ENCODE peak calls at places on chromosome 14, in six cellular contexts. One of them, this sample, is unnamed.

GRCh38 chr14:21428930-21429329 is 27.0 kb downstream of the CHD8 start:
- DNase-seq in dorsolateral prefrontal cortex: no peak
- DNase-seq in GM23248: no peak
- DNase-seq in right cardiac atrium: no peak
- DNase-seq in CD8-positive, alpha-beta memory T cell: no peak
- DNase-seq in pancreas: peak
- DNase-seq in this sample: no peak

GRCh38 chr14:93496856-93497255 is 66.1 kb downstream of the UNC79 start:
- DNase-seq in right cardiac atrium: no peak
- DNase-seq in pancreas: no peak
- DNase-seq in CD8-positive, alpha-beta memory T cell: no peak
- DNase-seq in dorsolateral prefrontal cortex: no peak
- DNase-seq in GM23248: peak
- DNase-seq in this sample: no peak

GRCh38 chr14:95520346-95520745 is 3.9 kb upstream of the SYNE3 start:
- DNase-seq in CD8-positive, alpha-beta memory T cell: no peak
- DNase-seq in right cardiac atrium: no peak
- DNase-seq in dorsolateral prefrontal cortex: no peak
- DNase-seq in pancreas: no peak
- DNase-seq in GM23248: no peak
- DNase-seq in this sample: no peak

GRCh38 chr14:68884031-68885030 is 91.5 kb upstream of the ZFP36L1 start:
- DNase-seq in GM23248: peak
- DNase-seq in pancreas: no peak
- DNase-seq in right cardiac atrium: peak
- DNase-seq in CD8-positive, alpha-beta memory T cell: no peak
- DNase-seq in dorsolateral prefrontal cortex: peak
- DNase-seq in this sample: peak

GRCh38 chr14:54257424-54257823 is 139.4 kb upstream of the CDKN3 start:
- DNase-seq in GM23248: no peak
- DNase-seq in CD8-positive, alpha-beta memory T cell: no peak
- DNase-seq in dorsolateral prefrontal cortex: no peak
- DNase-seq in pancreas: no peak
- DNase-seq in right cardiac atrium: no peak
- DNase-seq in this sample: no peak

GRCh38 chr14:35347323-35348043 is 55.3 kb downstream of the PSMA6 start:
- DNase-seq in dorsolateral prefrontal cortex: no peak
- DNase-seq in GM23248: no peak
- DNase-seq in right cardiac atrium: no peak
- DNase-seq in CD8-positive, alpha-beta memory T cell: no peak
- DNase-seq in pancreas: no peak
- DNase-seq in this sample: no peak

GRCh38 chr14:55697358-55697985 is 117.5 kb downstream of the KTN1 start:
- DNase-seq in GM23248: no peak
- DNase-seq in pancreas: no peak
- DNase-seq in CD8-positive, alpha-beta memory T cell: no peak
- DNase-seq in right cardiac atrium: no peak
- DNase-seq in dorsolateral prefrontal cortex: no peak
- DNase-seq in this sample: no peak

GRCh38 chr14:57420986-57421385 is 30.6 kb downstream of the NAA30 start:
- DNase-seq in pancreas: no peak
- DNase-seq in right cardiac atrium: no peak
- DNase-seq in dorsolateral prefrontal cortex: no peak
- DNase-seq in GM23248: peak
- DNase-seq in CD8-positive, alpha-beta memory T cell: no peak
- DNase-seq in this sample: no peak

GRCh38 chr14:67533754-67534085 is 630 bp downstream of the PLEKHH1 start:
- DNase-seq in dorsolateral prefrontal cortex: peak
- DNase-seq in right cardiac atrium: no peak
- DNase-seq in pancreas: no peak
- DNase-seq in CD8-positive, alpha-beta memory T cell: no peak
- DNase-seq in GM23248: no peak
- DNase-seq in this sample: no peak

GRCh38 chr14:48805315-48805714 is 780.9 kb downstream of the RPS29 start:
- DNase-seq in pancreas: no peak
- DNase-seq in dorsolateral prefrontal cortex: no peak
- DNase-seq in GM23248: no peak
- DNase-seq in CD8-positive, alpha-beta memory T cell: no peak
- DNase-seq in right cardiac atrium: no peak
- DNase-seq in this sample: no peak

GRCh38 chr14:50954811-50955372 is 10.6 kb upstream of the PYGL start:
- DNase-seq in right cardiac atrium: no peak
- DNase-seq in CD8-positive, alpha-beta memory T cell: no peak
- DNase-seq in pancreas: no peak
- DNase-seq in dorsolateral prefrontal cortex: no peak
- DNase-seq in GM23248: peak
- DNase-seq in this sample: peak

GRCh38 chr14:72679106-72679505 is 214.8 kb downstream of the DPF3 start:
- DNase-seq in dorsolateral prefrontal cortex: no peak
- DNase-seq in right cardiac atrium: no peak
- DNase-seq in pancreas: no peak
- DNase-seq in GM23248: peak
- DNase-seq in CD8-positive, alpha-beta memory T cell: no peak
- DNase-seq in this sample: no peak

GRCh38 chr14:31208546-31209424 is 1.2 kb upstream of the HECTD1 start:
- DNase-seq in GM23248: no peak
- DNase-seq in pancreas: no peak
- DNase-seq in CD8-positive, alpha-beta memory T cell: no peak
- DNase-seq in dorsolateral prefrontal cortex: no peak
- DNase-seq in right cardiac atrium: no peak
- DNase-seq in this sample: no peak

GRCh38 chr14:22039938-22040780 is 366.5 kb upstream of the OR4E1 start:
- DNase-seq in right cardiac atrium: peak
- DNase-seq in GM23248: peak
- DNase-seq in dorsolateral prefrontal cortex: no peak
- DNase-seq in pancreas: no peak
- DNase-seq in CD8-positive, alpha-beta memory T cell: peak
- DNase-seq in this sample: no peak

GRCh38 chr14:81942071-81942470 is 408.4 kb upstream of the SEL1L start:
- DNase-seq in right cardiac atrium: no peak
- DNase-seq in CD8-positive, alpha-beta memory T cell: no peak
- DNase-seq in dorsolateral prefrontal cortex: no peak
- DNase-seq in GM23248: no peak
- DNase-seq in pancreas: no peak
- DNase-seq in this sample: no peak

GRCh38 chr14:71116206-71117122 is 209.2 kb downstream of the PCNX1 start:
- DNase-seq in dorsolateral prefrontal cortex: no peak
- DNase-seq in right cardiac atrium: no peak
- DNase-seq in CD8-positive, alpha-beta memory T cell: no peak
- DNase-seq in GM23248: no peak
- DNase-seq in pancreas: no peak
- DNase-seq in this sample: no peak

GRCh38 chr14:71021347-71022014 is 114.2 kb downstream of the PCNX1 start:
- DNase-seq in GM23248: peak
- DNase-seq in dorsolateral prefrontal cortex: no peak
- DNase-seq in pancreas: no peak
- DNase-seq in CD8-positive, alpha-beta memory T cell: no peak
- DNase-seq in right cardiac atrium: no peak
- DNase-seq in this sample: peak

GRCh38 chr14:72498646-72499045 is 395.3 kb downstream of the DPF3 start:
- DNase-seq in pancreas: no peak
- DNase-seq in CD8-positive, alpha-beta memory T cell: no peak
- DNase-seq in right cardiac atrium: no peak
- DNase-seq in dorsolateral prefrontal cortex: no peak
- DNase-seq in GM23248: no peak
- DNase-seq in this sample: no peak

GRCh38 chr14:103730490-103731035 is 15.0 kb downstream of the ZFYVE21 start:
- DNase-seq in right cardiac atrium: peak
- DNase-seq in pancreas: peak
- DNase-seq in CD8-positive, alpha-beta memory T cell: no peak
- DNase-seq in dorsolateral prefrontal cortex: no peak
- DNase-seq in GM23248: no peak
- DNase-seq in this sample: no peak

GRCh38 chr14:22536853-22537338 is 52.1 kb downstream of the DAD1 start:
- DNase-seq in GM23248: peak
- DNase-seq in pancreas: no peak
- DNase-seq in right cardiac atrium: peak
- DNase-seq in CD8-positive, alpha-beta memory T cell: peak
- DNase-seq in dorsolateral prefrontal cortex: peak
- DNase-seq in this sample: peak

GRCh38 chr14:101123639-101124525 is 220.4 kb upstream of the RTL1 start:
- DNase-seq in pancreas: no peak
- DNase-seq in GM23248: no peak
- DNase-seq in right cardiac atrium: no peak
- DNase-seq in dorsolateral prefrontal cortex: no peak
- DNase-seq in CD8-positive, alpha-beta memory T cell: no peak
- DNase-seq in this sample: no peak

GRCh38 chr14:101119830-101120571 is 216.5 kb upstream of the RTL1 start:
- DNase-seq in CD8-positive, alpha-beta memory T cell: no peak
- DNase-seq in GM23248: peak
- DNase-seq in pancreas: no peak
- DNase-seq in dorsolateral prefrontal cortex: no peak
- DNase-seq in right cardiac atrium: no peak
- DNase-seq in this sample: no peak

GRCh38 chr14:101121399-101122113 is 218.0 kb upstream of the RTL1 start:
- DNase-seq in CD8-positive, alpha-beta memory T cell: no peak
- DNase-seq in pancreas: peak
- DNase-seq in right cardiac atrium: no peak
- DNase-seq in GM23248: no peak
- DNase-seq in dorsolateral prefrontal cortex: no peak
- DNase-seq in this sample: no peak

GRCh38 chr14:101122855-101123129 is 219.3 kb upstream of the RTL1 start:
- DNase-seq in CD8-positive, alpha-beta memory T cell: no peak
- DNase-seq in pancreas: no peak
- DNase-seq in GM23248: no peak
- DNase-seq in right cardiac atrium: no peak
- DNase-seq in dorsolateral prefrontal cortex: no peak
- DNase-seq in this sample: no peak

DNA sequence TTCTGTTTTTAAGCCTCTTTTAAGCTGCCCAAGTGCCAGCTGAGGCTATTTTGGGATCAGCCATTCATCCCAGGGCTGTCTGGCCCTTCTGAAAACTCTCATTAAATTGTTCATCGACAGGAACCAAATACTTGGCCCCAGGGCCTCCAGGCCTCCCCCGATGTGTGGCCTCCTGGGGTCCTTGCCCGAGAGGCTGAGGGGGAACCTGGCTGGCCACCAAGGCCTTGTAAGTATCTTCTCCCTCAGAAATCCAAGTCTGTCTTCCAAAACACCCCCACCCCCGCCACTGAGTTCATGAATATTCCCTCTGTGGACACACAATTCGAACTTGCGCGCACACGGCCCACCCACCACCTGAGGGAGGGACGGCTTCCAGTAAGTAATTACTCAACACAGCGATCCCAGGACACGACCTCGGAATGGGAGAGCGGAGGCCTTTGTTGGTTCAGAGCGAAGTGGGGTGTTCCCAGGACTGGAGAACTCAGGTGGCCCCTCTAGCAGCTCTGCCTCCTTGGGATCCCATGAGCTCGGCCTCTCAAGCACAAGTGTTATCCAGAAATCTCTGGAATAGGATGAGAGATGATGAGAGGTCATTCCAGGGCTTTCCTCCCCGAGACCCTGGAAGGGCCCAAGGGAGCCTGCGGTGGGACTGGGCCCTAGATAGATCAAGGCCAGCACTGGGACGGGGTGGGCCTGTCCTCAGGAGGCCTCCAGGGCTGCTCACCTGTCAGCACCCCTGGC is 218.8 kb upstream of the RTL1 start:
- DNase-seq in right cardiac atrium: no peak
- DNase-seq in dorsolateral prefrontal cortex: no peak
- DNase-seq in GM23248: no peak
- DNase-seq in pancreas: peak
- DNase-seq in CD8-positive, alpha-beta memory T cell: no peak
- DNase-seq in this sample: no peak
- H3K27ac ChIP-seq in right cardiac atrium: no peak
- H3K27ac ChIP-seq in dorsolateral prefrontal cortex: no peak
- H3K27ac ChIP-seq in GM23248: no peak
- H3K27ac ChIP-seq in pancreas: no peak
- H3K27ac ChIP-seq in CD8-positive, alpha-beta memory T cell: no peak
- H3K27ac ChIP-seq in this sample: no peak

DNA sequence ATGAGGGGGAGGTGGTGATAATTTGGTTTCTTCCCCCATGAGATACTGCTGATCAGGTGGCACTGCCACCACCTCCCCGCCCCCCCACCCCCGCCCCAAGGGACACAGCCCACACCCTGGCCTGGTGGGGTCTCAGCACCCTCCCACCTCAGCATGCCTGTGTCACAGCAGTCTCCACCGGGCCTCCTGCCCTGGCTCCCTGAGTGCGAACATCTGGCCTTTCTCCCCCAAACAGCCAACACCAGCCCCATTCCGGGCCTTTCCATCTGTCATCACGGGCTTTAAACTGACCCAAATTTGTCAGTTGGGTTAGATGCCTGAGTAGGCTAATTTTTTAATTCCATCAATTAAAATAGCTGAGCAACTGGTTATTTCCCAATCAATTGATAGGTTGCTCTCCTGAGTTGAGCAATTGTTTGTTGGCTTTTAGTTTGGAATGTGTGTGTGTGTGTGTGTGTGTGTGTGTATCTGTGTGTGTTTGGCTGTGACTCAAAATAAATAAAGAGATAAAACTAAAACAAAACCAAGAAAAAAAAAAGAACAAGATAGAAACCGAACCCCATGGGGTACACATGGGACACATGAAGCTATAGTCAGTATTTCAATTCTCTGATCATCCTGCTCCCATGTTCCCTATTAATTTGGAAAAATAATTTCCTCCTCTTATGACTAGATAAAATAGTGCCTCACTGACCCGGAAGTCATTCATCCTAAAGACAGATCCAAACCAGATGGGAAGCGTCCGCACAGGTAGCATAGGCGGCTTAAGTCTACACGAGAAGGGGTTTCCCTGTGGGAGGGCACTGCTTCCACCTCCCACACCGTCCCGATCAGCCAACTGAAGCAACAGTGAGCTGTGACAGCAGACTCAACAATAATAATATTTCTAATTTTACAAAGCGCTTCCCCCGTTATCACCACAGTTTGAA is 7.4 kb downstream of the SERPINA12 start:
- DNase-seq in pancreas: no peak
- DNase-seq in right cardiac atrium: no peak
- DNase-seq in CD8-positive, alpha-beta memory T cell: no peak
- DNase-seq in GM23248: no peak
- DNase-seq in dorsolateral prefrontal cortex: no peak
- DNase-seq in this sample: no peak
- H3K27ac ChIP-seq in pancreas: no peak
- H3K27ac ChIP-seq in right cardiac atrium: no peak
- H3K27ac ChIP-seq in CD8-positive, alpha-beta memory T cell: no peak
- H3K27ac ChIP-seq in GM23248: no peak
- H3K27ac ChIP-seq in dorsolateral prefrontal cortex: no peak
- H3K27ac ChIP-seq in this sample: no peak

DNA sequence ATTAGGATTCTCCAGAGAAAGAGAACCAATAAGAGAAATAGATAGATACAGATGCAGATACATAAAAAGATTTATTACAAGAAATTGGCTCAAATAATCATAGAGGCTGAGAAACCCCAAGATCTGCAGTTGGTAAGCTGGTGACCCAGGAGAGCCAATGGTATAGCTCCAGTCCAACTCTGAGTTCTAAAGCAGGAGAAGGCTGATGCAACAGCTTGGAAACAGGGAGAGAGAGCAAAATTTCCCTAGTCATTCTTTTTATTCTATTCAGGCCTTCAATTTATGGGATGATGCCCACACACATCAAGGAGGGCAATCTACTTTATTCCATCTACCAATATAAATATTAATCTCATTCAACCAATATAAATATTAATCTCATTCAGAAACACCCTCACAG is 218.2 kb downstream of the PRKD1 start:
- DNase-seq in dorsolateral prefrontal cortex: no peak
- DNase-seq in CD8-positive, alpha-beta memory T cell: no peak
- DNase-seq in right cardiac atrium: no peak
- DNase-seq in pancreas: no peak
- DNase-seq in GM23248: peak
- DNase-seq in this sample: no peak
- H3K27ac ChIP-seq in dorsolateral prefrontal cortex: no peak
- H3K27ac ChIP-seq in CD8-positive, alpha-beta memory T cell: no peak
- H3K27ac ChIP-seq in right cardiac atrium: no peak
- H3K27ac ChIP-seq in pancreas: no peak
- H3K27ac ChIP-seq in GM23248: no peak
- H3K27ac ChIP-seq in this sample: no peak

GRCh38 chr14:52458721-52459085 is 93.6 kb downstream of the TXNDC16 start:
- DNase-seq in pancreas: no peak
- DNase-seq in right cardiac atrium: no peak
- DNase-seq in CD8-positive, alpha-beta memory T cell: no peak
- DNase-seq in dorsolateral prefrontal cortex: no peak
- DNase-seq in GM23248: peak
- DNase-seq in this sample: no peak
- H3K27ac ChIP-seq in pancreas: no peak
- H3K27ac ChIP-seq in right cardiac atrium: no peak
- H3K27ac ChIP-seq in CD8-positive, alpha-beta memory T cell: no peak
- H3K27ac ChIP-seq in dorsolateral prefrontal cortex: no peak
- H3K27ac ChIP-seq in GM23248: peak
- H3K27ac ChIP-seq in this sample: peak

This sample was measured in epithelial cell of prostate.